ENCODE peak calls at places on chromosomes 2 and 18, in four cellular contexts. H is HL-60, C is K562, F is GM12878. K is an unnamed sample.

GRCh38 chr2:85887566-85888019 is 1.2 kb downstream of the ST3GAL5 start:
- DNase-seq in H (peak; percentile 30), C (no peak), F (no peak), K (peak; percentile 19)

GRCh38 chr2:75787532-75788132 is 76.9 kb upstream of the GCFC2 start:
- DNase-seq in H (no peak), F (no peak), C (peak; percentile 13), K (no peak)

GRCh38 chr2:218717262-218717661 is 6.6 kb downstream of the TTLL4 start:
- DNase-seq in C (no peak), F (no peak), H (no peak), K (no peak)

GRCh38 chr2:132475615-132476014 is 59.0 kb downstream of the GPR39 start:
- DNase-seq in C (no peak), F (no peak), H (no peak), K (no peak)

GRCh38 chr2:235712176-235712575 is 218.3 kb downstream of the AGAP1 start:
- DNase-seq in F (no peak), C (no peak), H (no peak), K (no peak)

GRCh38 chr18:69400976-69401474 is 337 bp downstream of the DOK6 start:
- DNase-seq in F (no peak), H (no peak), C (no peak), K (no peak)

GRCh38 chr2:221673248-221673647 is 101.1 kb upstream of the EPHA4 start:
- DNase-seq in C (no peak), F (no peak), H (no peak), K (no peak)

GRCh38 chr2:241451840-241452461 is 56.4 kb downstream of the STK25 start:
- DNase-seq in C (no peak), H (no peak), F (no peak), K (no peak)

GRCh38 chr2:168571061-168571460 is 115.0 kb downstream of the CERS6 start:
- DNase-seq in C (no peak), H (peak; percentile 63), F (no peak), K (no peak)

GRCh38 chr18:21179590-21180220 is 62.3 kb upstream of the GREB1L start:
- DNase-seq in C (peak; percentile 48), H (peak; percentile 28), F (peak; percentile 32), K (peak; percentile 23)

GRCh38 chr18:68796936-68797690 is 767 bp upstream of the CCDC102B start:
- DNase-seq in F (no peak), C (no peak), H (no peak), K (no peak)

GRCh38 chr2:75560022-75560767 is 544 bp downstream of the EVA1A start:
- DNase-seq in H (no peak), C (no peak), F (no peak), K (peak; percentile 26)

GRCh38 chr2:233706720-233707119 is 6.0 kb upstream of the UGT1A5 start:
- DNase-seq in H (no peak), C (no peak), F (no peak), K (no peak)
- TF ChIP-seq SPI1 in H (no peak), C (no peak), F (no peak), K (no peak)

GRCh38 chr2:119220720-119221301 is 2.8 kb upstream of the STEAP3 start:
- DNase-seq in C (no peak), F (no peak), H (no peak), K (no peak)

GRCh38 chr2:119218478-119219064 is 5.1 kb upstream of the STEAP3 start:
- DNase-seq in F (no peak), H (no peak), C (peak; percentile 58), K (no peak)

GRCh38 chr2:119214453-119214852 is 9.2 kb upstream of the STEAP3 start:
- DNase-seq in H (no peak), F (no peak), C (no peak), K (no peak)

GRCh38 chr2:119219873-119220272 is 3.8 kb upstream of the STEAP3 start:
- DNase-seq in H (no peak), C (no peak), F (no peak), K (no peak)

GRCh38 chr2:119216994-119217393 is 6.6 kb upstream of the STEAP3 start:
- DNase-seq in C (no peak), H (no peak), F (no peak), K (no peak)
- TF ChIP-seq SPI1 in C (no peak), H (no peak), F (no peak), K (no peak)

GRCh38 chr2:88580088-88580487 is 47.2 kb downstream of the EIF2AK3 start:
- DNase-seq in F (no peak), C (no peak), H (no peak), K (no peak)

GRCh38 chr2:88575630-88576029 is 51.6 kb downstream of the EIF2AK3 start:
- DNase-seq in H (no peak), F (no peak), C (no peak), K (no peak)

GRCh38 chr2:88575051-88575450 is 52.2 kb downstream of the EIF2AK3 start:
- DNase-seq in H (no peak), C (no peak), F (no peak), K (no peak)

GRCh38 chr2:88574445-88574844 is 52.8 kb downstream of the EIF2AK3 start:
- DNase-seq in H (no peak), F (no peak), C (no peak), K (no peak)
- TF ChIP-seq SPI1 in H (no peak), F (no peak), C (no peak), K (no peak)

GRCh38 chr18:24986611-24987270 is 365.2 kb downstream of the ZNF521 start:
- DNase-seq in C (no peak), H (no peak), F (no peak), K (no peak)
- TF ChIP-seq SPI1 in C (no peak), H (no peak), F (no peak), K (no peak)

K was measured in GM12891.